ENCODE peak calls at places on chromosome 1, in four cellular contexts. One of them, this sample, is unnamed.

GRCh38 chr1:157597959-157598667 is at the start of gene FCRL4:
- DNase-seq in IMR-90: no peak
- DNase-seq in left lung: no peak
- DNase-seq in HFF-Myc: no peak
- DNase-seq in this sample: no peak

GRCh38 chr1:55694297-55694696 is 479.1 kb upstream of the USP24 start:
- DNase-seq in IMR-90: peak
- DNase-seq in left lung: no peak
- DNase-seq in HFF-Myc: no peak
- DNase-seq in this sample: no peak

GRCh38 chr1:28370220-28371010 is 875 bp downstream of the PHACTR4 start:
- DNase-seq in IMR-90: peak
- DNase-seq in left lung: no peak
- DNase-seq in HFF-Myc: no peak
- DNase-seq in this sample: no peak

GRCh38 chr1:150293433-150294253 is at the start of gene MRPS21:
- DNase-seq in IMR-90: peak
- DNase-seq in left lung: peak
- DNase-seq in HFF-Myc: peak
- DNase-seq in this sample: peak

GRCh38 chr1:39348278-39348677 is 143.2 kb upstream of the BMP8A start:
- DNase-seq in IMR-90: no peak
- DNase-seq in left lung: no peak
- DNase-seq in HFF-Myc: no peak
- DNase-seq in this sample: no peak

GRCh38 chr1:177122461-177122860 is 42.1 kb downstream of the ASTN1 start:
- DNase-seq in IMR-90: no peak
- DNase-seq in left lung: no peak
- DNase-seq in HFF-Myc: no peak
- DNase-seq in this sample: no peak

GRCh38 chr1:3863231-3863935 is 6.1 kb downstream of the DFFB start:
- DNase-seq in IMR-90: no peak
- DNase-seq in left lung: peak
- DNase-seq in HFF-Myc: no peak
- DNase-seq in this sample: no peak

GRCh38 chr1:45205910-45206721 is at the start of gene ZSWIM5:
- DNase-seq in IMR-90: peak
- DNase-seq in left lung: peak
- DNase-seq in HFF-Myc: no peak
- DNase-seq in this sample: peak

GRCh38 chr1:1927751-1928150 is 8.7 kb upstream of the TMEM52 start:
- DNase-seq in IMR-90: no peak
- DNase-seq in left lung: peak
- DNase-seq in HFF-Myc: no peak
- DNase-seq in this sample: no peak

GRCh38 chr1:25106352-25106751 is 126.0 kb downstream of the SYF2 start:
- DNase-seq in IMR-90: no peak
- DNase-seq in left lung: no peak
- DNase-seq in HFF-Myc: no peak
- DNase-seq in this sample: no peak

GRCh38 chr1:177864530-177865305 is 105.1 kb downstream of the SEC16B start:
- DNase-seq in IMR-90: no peak
- DNase-seq in left lung: no peak
- DNase-seq in HFF-Myc: no peak
- DNase-seq in this sample: no peak

GRCh38 chr1:38175062-38175461 is 128.5 kb upstream of the POU3F1 start:
- DNase-seq in IMR-90: no peak
- DNase-seq in left lung: no peak
- DNase-seq in HFF-Myc: no peak
- DNase-seq in this sample: no peak

GRCh38 chr1:196115641-196116040 is 492.6 kb downstream of the KCNT2 start:
- DNase-seq in IMR-90: peak
- DNase-seq in left lung: no peak
- DNase-seq in HFF-Myc: peak
- DNase-seq in this sample: no peak

GRCh38 chr1:158107926-158108325 is 72.8 kb upstream of the CD1D start:
- DNase-seq in IMR-90: no peak
- DNase-seq in left lung: no peak
- DNase-seq in HFF-Myc: no peak
- DNase-seq in this sample: no peak

GRCh38 chr1:53486395-53487026 is 27.3 kb downstream of the DMRTB1 start:
- DNase-seq in IMR-90: no peak
- DNase-seq in left lung: no peak
- DNase-seq in HFF-Myc: no peak
- DNase-seq in this sample: no peak

GRCh38 chr1:185412385-185413074 is 95.5 kb upstream of the IVNS1ABP start:
- DNase-seq in IMR-90: no peak
- DNase-seq in left lung: no peak
- DNase-seq in HFF-Myc: no peak
- DNase-seq in this sample: no peak

GRCh38 chr1:93964777-93965200 is 55.6 kb upstream of the GCLM start:
- DNase-seq in IMR-90: peak
- DNase-seq in left lung: no peak
- DNase-seq in HFF-Myc: no peak
- DNase-seq in this sample: no peak

GRCh38 chr1:52127181-52128175 is 14.4 kb upstream of the ZFYVE9 start:
- DNase-seq in IMR-90: peak
- DNase-seq in left lung: no peak
- DNase-seq in HFF-Myc: peak
- DNase-seq in this sample: no peak

GRCh38 chr1:215835951-215836350 is 268.8 kb downstream of the KCTD3 start:
- DNase-seq in IMR-90: peak
- DNase-seq in left lung: no peak
- DNase-seq in HFF-Myc: no peak
- DNase-seq in this sample: no peak

GRCh38 chr1:181206513-181206912 is 118.0 kb downstream of the IER5 start:
- DNase-seq in IMR-90: no peak
- DNase-seq in left lung: no peak
- DNase-seq in HFF-Myc: no peak
- DNase-seq in this sample: no peak

GRCh38 chr1:220767312-220768126 is 19.2 kb upstream of the MTARC1 start:
- DNase-seq in IMR-90: peak
- DNase-seq in left lung: no peak
- DNase-seq in HFF-Myc: no peak
- DNase-seq in this sample: no peak

GRCh38 chr1:228975238-228975929 is 240.1 kb downstream of the RHOU start:
- DNase-seq in IMR-90: no peak
- DNase-seq in left lung: no peak
- DNase-seq in HFF-Myc: no peak
- DNase-seq in this sample: no peak

GRCh38 chr1:26225033-26225831 is 8.8 kb upstream of the CEP85 start:
- DNase-seq in IMR-90: no peak
- DNase-seq in left lung: peak
- DNase-seq in HFF-Myc: no peak
- DNase-seq in this sample: peak

GRCh38 chr1:175757381-175758015 is 14.1 kb upstream of the TNR start:
- DNase-seq in IMR-90: no peak
- DNase-seq in left lung: no peak
- DNase-seq in HFF-Myc: no peak
- DNase-seq in this sample: no peak

GRCh38 chr1:222161676-222162075 is 386.2 kb downstream of the HHIPL2 start:
- DNase-seq in IMR-90: peak
- DNase-seq in left lung: no peak
- DNase-seq in HFF-Myc: no peak
- DNase-seq in this sample: no peak

GRCh38 chr1:59071289-59071688 is 225.6 kb upstream of the FGGY start:
- DNase-seq in IMR-90: no peak
- DNase-seq in left lung: no peak
- DNase-seq in HFF-Myc: no peak
- DNase-seq in this sample: no peak

GRCh38 chr1:11365744-11366387 is 92.9 kb downstream of the UBIAD1 start:
- DNase-seq in IMR-90: no peak
- DNase-seq in left lung: no peak
- DNase-seq in HFF-Myc: no peak
- DNase-seq in this sample: no peak

GRCh38 chr1:115977481-115978258 is 1.4 kb downstream of the SLC22A15 start:
- DNase-seq in IMR-90: no peak
- DNase-seq in left lung: no peak
- DNase-seq in HFF-Myc: no peak
- DNase-seq in this sample: peak

GRCh38 chr1:23103001-23103879 is 65.4 kb downstream of the LUZP1 start:
- DNase-seq in IMR-90: peak
- DNase-seq in left lung: no peak
- DNase-seq in HFF-Myc: no peak
- DNase-seq in this sample: no peak

GRCh38 chr1:158999301-159000069 is 10.2 kb upstream of the IFI16 start:
- DNase-seq in IMR-90: peak
- DNase-seq in left lung: no peak
- DNase-seq in HFF-Myc: peak
- DNase-seq in this sample: no peak

GRCh38 chr1:206890690-206891089 is 6.6 kb upstream of the IL24 start:
- DNase-seq in IMR-90: peak
- DNase-seq in left lung: no peak
- DNase-seq in HFF-Myc: no peak
- DNase-seq in this sample: no peak

DNA sequence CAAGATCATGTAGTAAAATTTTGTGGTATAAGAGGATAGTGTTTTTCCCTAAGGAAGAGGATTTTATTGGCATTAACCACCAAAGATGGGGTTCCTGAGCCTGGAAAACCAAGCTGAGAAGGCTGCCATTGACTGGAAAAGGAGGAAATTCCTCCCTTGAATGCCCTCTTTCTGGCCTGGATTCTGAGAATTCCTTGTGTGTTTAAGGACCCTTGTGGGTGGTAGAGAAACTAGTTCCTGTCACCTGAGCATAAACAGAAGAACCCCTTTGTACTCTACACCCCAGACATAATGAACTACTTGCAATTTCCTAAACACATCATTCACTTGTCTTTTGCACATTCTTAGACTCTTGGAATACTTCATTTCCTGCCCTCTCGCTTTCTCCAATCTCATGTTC is 33.1 kb upstream of the CEP350 start:
- DNase-seq in IMR-90: no peak
- DNase-seq in left lung: no peak
- DNase-seq in HFF-Myc: no peak
- DNase-seq in this sample: no peak
- H3K4me3 ChIP-seq in IMR-90: no peak
- H3K4me3 ChIP-seq in left lung: no peak
- H3K4me3 ChIP-seq in HFF-Myc: no peak
- H3K4me3 ChIP-seq in this sample: no peak

GRCh38 chr1:171610385-171610784 is 11.7 kb upstream of the MYOCOS start:
- DNase-seq in IMR-90: peak
- DNase-seq in left lung: no peak
- DNase-seq in HFF-Myc: no peak
- DNase-seq in this sample: no peak

GRCh38 chr1:171600852-171601251 is 21.2 kb upstream of the MYOCOS start:
- DNase-seq in IMR-90: no peak
- DNase-seq in left lung: no peak
- DNase-seq in HFF-Myc: no peak
- DNase-seq in this sample: no peak

GRCh38 chr1:171611306-171611705 is 10.7 kb upstream of the MYOCOS start:
- DNase-seq in IMR-90: peak
- DNase-seq in left lung: no peak
- DNase-seq in HFF-Myc: no peak
- DNase-seq in this sample: no peak

GRCh38 chr1:171606402-171606941 is 15.6 kb upstream of the MYOCOS start:
- DNase-seq in IMR-90: no peak
- DNase-seq in left lung: no peak
- DNase-seq in HFF-Myc: no peak
- DNase-seq in this sample: no peak
- H3K4me3 ChIP-seq in IMR-90: no peak
- H3K4me3 ChIP-seq in left lung: no peak
- H3K4me3 ChIP-seq in HFF-Myc: no peak
- H3K4me3 ChIP-seq in this sample: no peak

GRCh38 chr1:230156536-230156935 is 89.5 kb downstream of the GALNT2 start:
- DNase-seq in IMR-90: no peak
- DNase-seq in left lung: no peak
- DNase-seq in HFF-Myc: no peak
- DNase-seq in this sample: no peak
- H3K4me3 ChIP-seq in IMR-90: no peak
- H3K4me3 ChIP-seq in left lung: no peak
- H3K4me3 ChIP-seq in HFF-Myc: no peak
- H3K4me3 ChIP-seq in this sample: no peak

DNA sequence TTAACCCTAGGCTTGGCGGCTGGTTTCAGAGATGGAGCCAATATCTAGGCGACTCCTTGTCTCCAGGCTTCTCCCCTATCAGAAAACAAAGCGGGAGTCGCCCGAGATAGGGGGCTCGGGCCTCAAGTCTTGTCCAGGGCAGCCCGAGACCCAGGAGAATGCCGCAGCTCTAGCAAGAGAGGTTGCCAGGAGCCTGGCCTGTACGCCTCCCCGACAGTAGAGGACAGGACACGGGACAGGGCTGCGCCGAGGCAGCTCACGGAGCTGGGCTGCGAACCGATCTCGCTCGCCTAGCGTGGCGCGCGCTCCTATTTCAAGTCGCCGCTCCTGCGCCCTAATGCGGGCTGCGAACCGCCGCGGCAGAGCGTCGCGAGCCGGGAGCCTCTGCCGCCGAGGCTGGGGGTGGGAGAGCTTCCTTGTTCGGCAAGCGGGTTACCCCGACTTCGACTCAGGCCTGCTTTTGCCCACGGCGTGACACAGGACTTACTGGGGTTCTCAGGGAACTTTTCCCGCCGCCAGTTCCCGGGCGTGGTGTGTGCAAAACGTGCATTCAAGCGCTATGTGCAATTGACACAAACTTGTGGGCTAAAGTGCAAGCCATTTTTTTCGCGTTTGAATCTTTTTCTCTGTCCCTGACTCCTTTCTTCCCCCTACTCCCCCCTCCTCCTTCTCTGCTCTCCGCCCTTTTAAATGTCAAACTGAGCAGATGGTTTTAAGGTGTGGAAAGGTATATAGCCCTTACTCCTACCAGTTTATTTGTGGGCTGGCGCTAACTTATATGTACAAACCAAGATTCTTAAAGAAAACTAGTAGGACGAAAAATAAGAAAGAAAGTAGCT is 2.4 kb upstream of the PROX1 start:
- DNase-seq in IMR-90: no peak
- DNase-seq in left lung: peak
- DNase-seq in HFF-Myc: no peak
- DNase-seq in this sample: no peak
- H3K4me3 ChIP-seq in IMR-90: no peak
- H3K4me3 ChIP-seq in left lung: no peak
- H3K4me3 ChIP-seq in HFF-Myc: no peak
- H3K4me3 ChIP-seq in this sample: no peak

This sample was measured in upper lobe of right lung.